ENCODE peak calls at places on chromosomes 6 and 20, in ten cellular contexts. M is choroid plexus epithelial cell, C is progenitor cell of endocrine pancreas, N is WTC11, Q is cardiac fibroblast, G is lung, X is endothelial cell, P is adrenal gland, R is natural killer cell, L is IMR-90. V is an unnamed sample.

GRCh38 chr20:62947532-62948300 is 4.8 kb upstream of the SLC17A9 start:
- DNase-seq in M (no peak), C (no peak), N (no peak), Q (no peak), G (no peak), X (no peak), P (no peak), R (no peak), L (no peak), V (no peak)

GRCh38 chr6:40473026-40473425 is 114.1 kb downstream of the LRFN2 start:
- DNase-seq in M (no peak), C (no peak), N (no peak), Q (no peak), G (no peak), X (no peak), P (no peak), R (no peak), L (no peak), V (no peak)

GRCh38 chr6:69957990-69958559 is 91.7 kb downstream of the COL19A1 start:
- DNase-seq in M (peak), C (no peak), N (no peak), Q (no peak), G (no peak), X (no peak), P (no peak), R (no peak), L (peak), V (no peak)

GRCh38 chr20:32672982-32673727 is 586 bp downstream of the C20orf203 start:
- DNase-seq in M (no peak), C (no peak), N (peak), Q (no peak), G (no peak), X (no peak), P (no peak), R (peak), L (no peak), V (no peak)

GRCh38 chr6:168473197-168473596 is 32.2 kb downstream of the SMOC2 start:
- DNase-seq in M (no peak), C (no peak), N (no peak), Q (no peak), G (no peak), X (no peak), P (no peak), R (no peak), L (no peak), V (no peak)

GRCh38 chr6:13447949-13448724 is 39.3 kb downstream of the GFOD1 start:
- DNase-seq in M (no peak), C (no peak), N (no peak), Q (no peak), G (no peak), X (no peak), P (no peak), R (no peak), L (no peak), V (no peak)

GRCh38 chr6:134630468-134631180 is 312.7 kb upstream of the SGK1 start:
- DNase-seq in M (no peak), C (no peak), N (no peak), Q (no peak), G (no peak), X (no peak), P (peak), R (no peak), L (no peak), V (no peak)

GRCh38 chr6:79548310-79548709 is 11.1 kb upstream of the LCA5 start:
- DNase-seq in M (no peak), C (no peak), N (no peak), Q (no peak), G (no peak), X (no peak), P (no peak), R (no peak), L (no peak), V (no peak)

GRCh38 chr20:39661833-39662232 is 699.7 kb downstream of the DHX35 start:
- DNase-seq in M (peak), C (no peak), N (no peak), Q (no peak), G (no peak), X (no peak), P (no peak), R (no peak), L (no peak), V (no peak)

GRCh38 chr6:31610891-31611425 is 4.1 kb upstream of the AIF1 start:
- DNase-seq in M (no peak), C (no peak), N (no peak), Q (no peak), G (no peak), X (no peak), P (no peak), R (no peak), L (no peak), V (no peak)

GRCh38 chr6:159615923-159616322 is 77.1 kb downstream of the SOD2 start:
- DNase-seq in M (no peak), C (no peak), N (no peak), Q (no peak), G (no peak), X (no peak), P (no peak), R (no peak), L (no peak), V (no peak)

GRCh38 chr6:13203145-13203544 is 125.2 kb downstream of the TBC1D7 start:
- DNase-seq in M (no peak), C (no peak), N (no peak), Q (no peak), G (no peak), X (no peak), P (no peak), R (no peak), L (no peak), V (no peak)

GRCh38 chr6:57035549-57035948 is 10.9 kb upstream of the KIAA1586 start:
- DNase-seq in M (no peak), C (no peak), N (no peak), Q (no peak), G (no peak), X (no peak), P (no peak), R (no peak), L (no peak), V (no peak)

GRCh38 chr20:15359056-15359455 is 1021.6 kb upstream of the FLRT3 start:
- DNase-seq in M (peak), C (no peak), N (no peak), Q (no peak), G (no peak), X (no peak), P (no peak), R (no peak), L (peak), V (no peak)

GRCh38 chr20:50118203-50118602 is 5.3 kb upstream of the UBE2V1 start:
- DNase-seq in M (no peak), C (no peak), N (no peak), Q (no peak), G (no peak), X (no peak), P (no peak), R (no peak), L (no peak), V (no peak)

GRCh38 chr20:11301699-11302098 is 616.0 kb upstream of the BTBD3 start:
- DNase-seq in M (no peak), C (no peak), N (no peak), Q (no peak), G (no peak), X (no peak), P (no peak), R (no peak), L (no peak), V (no peak)

GRCh38 chr20:11296221-11296620 is 621.5 kb upstream of the BTBD3 start:
- DNase-seq in M (no peak), C (no peak), N (no peak), Q (no peak), G (no peak), X (no peak), P (no peak), R (no peak), L (no peak), V (no peak)

GRCh38 chr20:11302436-11302835 is 615.3 kb upstream of the BTBD3 start:
- DNase-seq in M (peak), C (no peak), N (no peak), Q (no peak), G (no peak), X (no peak), P (no peak), R (no peak), L (peak), V (no peak)

DNA sequence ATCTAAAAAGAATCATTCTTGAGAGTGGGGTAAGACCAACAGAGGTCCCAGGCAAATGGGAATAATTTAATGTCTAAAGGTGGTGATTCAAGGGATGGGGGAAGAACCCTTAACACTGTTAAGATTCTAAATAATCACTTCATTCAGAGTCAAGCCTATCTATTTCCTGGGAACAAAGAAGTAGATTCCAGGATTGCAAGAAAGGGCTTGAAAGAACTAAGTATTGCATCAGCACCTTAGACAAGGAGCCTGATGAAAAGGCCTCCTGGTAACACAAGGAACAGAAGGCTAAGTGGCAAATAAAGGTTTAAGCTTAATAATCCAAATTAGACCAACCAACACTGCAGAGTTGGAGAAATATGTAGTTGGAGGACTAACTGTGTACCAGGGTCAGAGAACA is 620.7 kb upstream of the BTBD3 start:
- DNase-seq in M (peak), C (no peak), N (no peak), Q (no peak), G (no peak), X (no peak), P (no peak), R (no peak), L (peak), V (no peak)
- TF ChIP-seq CTCF in M (no peak), C (no peak), N (no peak), Q (no peak), G (no peak), X (no peak), P (no peak), R (no peak), L (no peak), V (no peak)

GRCh38 chr6:33846226-33846625 is 42.4 kb upstream of the MLN start:
- DNase-seq in M (no peak), C (no peak), N (no peak), Q (no peak), G (no peak), X (no peak), P (no peak), R (no peak), L (no peak), V (no peak)
- TF ChIP-seq CTCF in M (no peak), C (no peak), N (no peak), Q (no peak), G (no peak), X (no peak), P (no peak), R (no peak), L (no peak), V (no peak)

GRCh38 chr6:160788806-160789205 is 86.8 kb downstream of the PLG start:
- DNase-seq in M (no peak), C (no peak), N (no peak), Q (no peak), G (no peak), X (no peak), P (no peak), R (no peak), L (no peak), V (no peak)

GRCh38 chr6:160791459-160791858 is 89.4 kb downstream of the PLG start:
- DNase-seq in M (no peak), C (no peak), N (no peak), Q (no peak), G (no peak), X (no peak), P (no peak), R (no peak), L (no peak), V (no peak)

GRCh38 chr6:160789263-160790027 is 87.4 kb downstream of the PLG start:
- DNase-seq in M (no peak), C (no peak), N (no peak), Q (no peak), G (no peak), X (no peak), P (no peak), R (no peak), L (no peak), V (no peak)

GRCh38 chr6:160791981-160792418 is 90.0 kb downstream of the PLG start:
- DNase-seq in M (no peak), C (no peak), N (no peak), Q (no peak), G (no peak), X (no peak), P (no peak), R (no peak), L (no peak), V (no peak)

DNA sequence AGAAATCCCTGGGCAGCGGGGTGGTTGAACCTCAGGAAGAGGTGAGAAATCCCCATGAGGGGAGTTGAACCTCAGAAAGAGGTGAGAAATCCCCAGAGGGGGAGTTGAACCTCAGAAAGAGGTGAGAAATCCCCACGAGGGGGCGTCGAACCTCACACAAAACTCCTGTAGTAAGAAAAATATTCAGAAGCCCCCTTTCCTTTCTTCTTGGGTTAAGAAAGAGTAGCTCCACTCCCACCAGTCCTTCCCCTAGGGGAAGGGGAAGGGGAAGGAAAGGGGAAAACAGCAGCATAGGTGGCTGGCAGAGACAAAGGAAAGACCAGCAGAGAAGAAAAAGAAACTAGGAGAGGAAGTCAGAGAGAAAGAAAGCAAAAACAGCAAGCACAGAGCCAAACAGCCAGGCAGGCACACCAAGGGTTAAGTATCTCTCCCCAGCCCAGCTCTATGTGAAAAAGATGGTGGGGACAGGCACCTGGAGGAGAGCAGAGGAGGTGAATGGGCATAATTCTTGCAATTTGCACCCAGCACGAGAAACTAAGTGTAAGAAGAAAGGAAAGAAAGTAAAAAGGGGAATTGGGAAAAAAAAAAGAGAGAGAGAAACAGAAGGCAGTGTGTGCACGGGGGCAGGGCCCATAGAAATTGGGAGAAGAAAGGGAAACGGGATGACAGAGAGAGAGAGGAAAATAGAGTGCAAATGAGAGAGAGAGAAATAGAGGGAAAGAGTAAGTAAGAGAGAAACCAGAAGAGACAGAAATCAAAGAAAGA is 88.2 kb downstream of the PLG start:
- DNase-seq in M (no peak), C (no peak), N (peak), Q (peak), G (no peak), X (no peak), P (no peak), R (no peak), L (no peak), V (no peak)
- TF ChIP-seq CTCF in M (peak), C (peak), N (no peak), Q (no peak), G (no peak), X (no peak), P (no peak), R (no peak), L (no peak), V (peak)

DNA sequence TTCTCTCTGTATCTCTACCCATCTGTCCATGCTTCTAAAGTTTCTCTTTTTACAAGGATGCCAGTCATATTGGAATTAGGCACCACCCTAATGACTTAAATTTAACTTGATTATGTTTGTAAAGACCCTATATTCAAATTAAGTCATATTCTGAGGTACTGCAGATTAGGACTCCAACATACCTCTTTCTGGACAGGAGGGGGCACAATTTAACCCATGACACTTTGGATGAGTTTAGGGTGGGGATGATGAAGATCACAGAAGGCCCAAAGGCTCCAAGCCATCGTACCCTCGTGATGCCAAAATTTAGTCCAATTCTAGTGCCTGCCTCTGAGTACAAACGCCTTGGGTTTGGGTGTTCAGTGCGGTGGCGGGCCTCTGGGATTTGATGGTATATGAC is 15.0 kb upstream of the NKX2-2 start:
- DNase-seq in M (no peak), C (no peak), N (no peak), Q (no peak), G (no peak), X (no peak), P (no peak), R (no peak), L (no peak), V (no peak)
- TF ChIP-seq CTCF in M (no peak), C (no peak), N (no peak), Q (no peak), G (no peak), X (no peak), P (no peak), R (no peak), L (no peak), V (no peak)

GRCh38 chr20:16761305-16761829 is 13.2 kb downstream of the OTOR start:
- DNase-seq in M (peak), C (peak), N (peak), Q (peak), G (peak), X (peak), P (peak), R (peak), L (peak), V (no peak)
- TF ChIP-seq CTCF in M (peak), C (peak), N (peak), Q (peak), G (peak), X (peak), P (peak), R (peak), L (peak), V (peak)

GRCh38 chr20:4833074-4833473 is 111.4 kb downstream of the PRND start:
- DNase-seq in M (no peak), C (no peak), N (no peak), Q (no peak), G (no peak), X (no peak), P (no peak), R (no peak), L (no peak), V (no peak)
- TF ChIP-seq CTCF in M (no peak), C (no peak), N (no peak), Q (no peak), G (no peak), X (no peak), P (no peak), R (no peak), L (no peak), V (no peak)

GRCh38 chr6:158143700-158144099 is 24.4 kb downstream of the SERAC1 start:
- DNase-seq in M (peak), C (no peak), N (peak), Q (peak), G (no peak), X (peak), P (no peak), R (no peak), L (peak), V (no peak)
- TF ChIP-seq CTCF in M (peak), C (peak), N (peak), Q (peak), G (no peak), X (no peak), P (peak), R (no peak), L (peak), V (peak)